ENCODE peak calls at places on chromosomes 7 and 10, in six cellular contexts. J is HCT116, L is BE2C, P is IMR-90, H is hepatocyte, Q is pancreas. T is an unnamed sample. For H3K4me1, the result is how much of the 10 kb centered on the place peaks cover.

GRCh38 chr10:118832242-118832651 is 77.5 kb upstream of the CACUL1 start:
- DNase-seq in J (no peak), L (peak), P (peak), H (no peak), Q (peak), T (peak)

GRCh38 chr7:25179325-25179724 is 49.0 kb downstream of the NPVF start:
- DNase-seq in J (no peak), L (no peak), P (no peak), H (no peak), Q (no peak), T (no peak)

GRCh38 chr10:131043039-131043691 is 268.4 kb downstream of the TCERG1L start:
- DNase-seq in J (no peak), L (no peak), P (no peak), H (no peak), Q (no peak), T (no peak)

GRCh38 chr7:47226688-47227087 is 355.2 kb downstream of the TNS3 start:
- DNase-seq in J (no peak), L (no peak), P (no peak), H (no peak), Q (no peak), T (no peak)

GRCh38 chr10:104242545-104242944 is 10.4 kb upstream of the CFAP43 start:
- DNase-seq in J (no peak), L (no peak), P (no peak), H (no peak), Q (no peak), T (no peak)

GRCh38 chr10:79116801-79117723 is 48.3 kb downstream of the ZMIZ1 start:
- DNase-seq in J (no peak), L (no peak), P (peak), H (no peak), Q (peak), T (no peak)

GRCh38 chr10:15852111-15852557 is 8.2 kb downstream of the MINDY3 start:
- DNase-seq in J (no peak), L (no peak), P (no peak), H (no peak), Q (no peak), T (no peak)

GRCh38 chr7:47483604-47484273 is 98.2 kb downstream of the TNS3 start:
- DNase-seq in J (no peak), L (no peak), P (peak), H (no peak), Q (no peak), T (no peak)

GRCh38 chr10:25522946-25523608 is 348.3 kb downstream of the GPR158 start:
- DNase-seq in J (no peak), L (peak), P (no peak), H (no peak), Q (no peak), T (no peak)

GRCh38 chr7:105652359-105652993 is 71.2 kb upstream of the EFCAB10 start:
- DNase-seq in J (peak), L (peak), P (peak), H (peak), Q (peak), T (peak)

GRCh38 chr10:28997736-28998135 is 291.1 kb upstream of the LYZL1 start:
- DNase-seq in J (no peak), L (no peak), P (peak), H (peak), Q (no peak), T (peak)

GRCh38 chr10:12279281-12279680 is 70.1 kb upstream of the CAMK1D start:
- DNase-seq in J (no peak), L (no peak), P (peak), H (no peak), Q (no peak), T (no peak)

GRCh38 chr7:110522751-110523200 is 568.2 kb upstream of the LRRN3 start:
- DNase-seq in J (no peak), L (no peak), P (no peak), H (peak), Q (peak), T (no peak)

GRCh38 chr10:91201213-91201996 is 19.1 kb upstream of the PCGF5 start:
- DNase-seq in J (no peak), L (no peak), P (no peak), H (no peak), Q (no peak), T (no peak)

GRCh38 chr7:47812460-47813136 is 135.7 kb downstream of the PKD1L1 start:
- DNase-seq in J (no peak), L (no peak), P (no peak), H (no peak), Q (no peak), T (no peak)

GRCh38 chr7:22842383-22842903 is 19.8 kb upstream of the TOMM7 start:
- DNase-seq in J (no peak), L (no peak), P (no peak), H (no peak), Q (no peak), T (no peak)

GRCh38 chr10:7593905-7594304 is 72.9 kb downstream of the ITIH5 start:
- DNase-seq in J (no peak), L (no peak), P (no peak), H (no peak), Q (no peak), T (no peak)

GRCh38 chr10:69757553-69758309 is 44.0 kb upstream of the COL13A1 start:
- DNase-seq in J (no peak), L (peak), P (peak), H (peak), Q (no peak), T (no peak)

GRCh38 chr10:63236113-63236935 is 103.2 kb downstream of the NRBF2 start:
- DNase-seq in J (peak), L (no peak), P (peak), H (peak), Q (peak), T (peak)

GRCh38 chr10:124827474-124827873 is 25.9 kb downstream of the ABRAXAS2 start:
- DNase-seq in J (no peak), L (no peak), P (peak), H (peak), Q (no peak), T (no peak)

GRCh38 chr7:128136215-128136597 is 104.9 kb upstream of the LEP start:
- DNase-seq in J (no peak), L (no peak), P (no peak), H (no peak), Q (no peak), T (no peak)

GRCh38 chr7:128132426-128133069 is 101.3 kb upstream of the LRRC4 start:
- DNase-seq in J (no peak), L (no peak), P (no peak), H (no peak), Q (no peak), T (no peak)

GRCh38 chr7:128137096-128137655 is 103.9 kb upstream of the LEP start:
- DNase-seq in J (no peak), L (no peak), P (peak), H (peak), Q (no peak), T (no peak)

GRCh38 chr7:128131701-128132100 is 100.5 kb upstream of the LRRC4 start:
- DNase-seq in J (no peak), L (no peak), P (no peak), H (no peak), Q (no peak), T (no peak)

GRCh38 chr7:128135275-128136214 is 104.3 kb upstream of the LRRC4 start:
- DNase-seq in J (peak), L (peak), P (peak), H (peak), Q (peak), T (peak)
- TF ChIP-seq CTCF in J (peak), L (peak), P (peak), H (peak), Q (peak), T (peak)

GRCh38 chr10:75547391-75548298 is 116.2 kb downstream of the LRMDA start:
- DNase-seq in J (no peak), L (no peak), P (peak), H (peak), Q (no peak), T (no peak)
- H3K4me1 ChIP-seq in J (under half), L (under half), P (under half), H (under half), Q (under half), T (under half)

GRCh38 chr7:19117870-19118608 is 603 bp upstream of the TWIST1 start:
- DNase-seq in J (no peak), L (no peak), P (peak), H (no peak), Q (no peak), T (no peak)
- TF ChIP-seq CTCF in J (no peak), L (peak), P (no peak), H (peak), Q (no peak), T (no peak)

GRCh38 chr10:35456175-35456574 is 119.9 kb downstream of the CCNY start:
- DNase-seq in J (no peak), L (no peak), P (no peak), H (no peak), Q (no peak), T (no peak)
- H3K4me1 ChIP-seq in J (under half), L (under half), P (under half), H (under half), Q (under half), T (under half)

DNA sequence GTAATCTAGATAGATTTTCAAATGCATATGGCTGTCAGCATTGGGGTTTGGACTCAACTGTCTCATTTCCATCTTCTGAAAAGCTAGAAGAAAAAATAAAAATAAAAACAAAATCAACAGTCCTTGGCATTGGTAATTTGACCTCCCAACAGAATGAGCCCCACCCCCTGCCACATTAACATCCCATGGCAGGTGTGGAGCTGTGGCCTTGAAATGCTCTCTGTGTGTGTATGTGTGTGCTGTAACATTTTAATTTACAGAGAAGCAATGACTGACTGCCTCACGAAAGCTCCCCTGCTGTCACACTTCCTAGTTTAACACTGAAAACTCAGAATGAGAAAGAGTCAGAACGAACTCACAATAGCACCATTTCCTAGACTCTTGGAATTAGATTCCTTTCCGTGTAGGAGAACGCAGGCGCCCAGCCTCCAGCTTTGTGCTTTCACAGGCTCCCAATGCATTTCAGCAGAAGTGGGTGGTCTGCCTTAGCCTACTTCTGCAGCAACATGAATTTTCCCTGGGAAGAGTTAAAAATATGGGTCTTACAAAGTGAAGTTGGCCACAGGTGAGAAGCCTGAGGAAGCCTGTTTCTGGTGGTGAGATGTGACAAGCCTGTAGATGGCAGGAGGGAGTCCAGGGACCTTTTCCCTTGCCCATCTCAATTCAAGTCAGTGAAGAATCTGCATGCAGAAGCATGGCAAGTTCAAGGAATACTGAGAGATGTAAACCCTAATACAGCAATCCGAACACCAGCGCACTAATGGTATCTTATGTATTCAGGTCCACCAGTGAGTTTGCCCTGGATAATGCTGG is 73.9 kb downstream of the RHOBTB1 start:
- DNase-seq in J (no peak), L (no peak), P (no peak), H (no peak), Q (no peak), T (no peak)
- TF ChIP-seq CTCF in J (no peak), L (peak), P (no peak), H (peak), Q (no peak), T (no peak)

DNA sequence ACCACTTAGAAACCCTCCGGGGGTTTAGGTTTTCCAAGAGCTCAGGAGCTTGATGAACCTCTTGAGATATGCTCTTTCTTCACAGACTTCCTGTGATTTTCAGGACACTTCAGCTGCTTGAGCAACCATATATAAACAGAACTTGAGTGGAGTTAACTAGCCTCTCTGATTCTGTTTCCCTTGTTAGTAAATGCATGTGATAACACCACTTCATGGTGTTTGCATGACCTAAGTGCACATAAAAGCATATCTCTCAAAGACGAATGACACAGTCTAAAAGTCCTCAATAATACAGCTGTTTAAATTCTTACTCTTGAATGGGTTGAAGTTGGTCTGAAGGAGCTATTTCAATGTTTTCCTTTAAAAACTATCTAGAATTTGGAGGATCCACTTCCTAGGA is 10.0 kb downstream of the PRR15 start:
- DNase-seq in J (no peak), L (no peak), P (no peak), H (no peak), Q (no peak), T (no peak)
- H3K4me1 ChIP-seq in J (under half), L (under half), P (under half), H (under half), Q (under half), T (under half)

T was measured in prostate gland.